ENCODE peak calls at places on chromosomes 1 and 21, in nine cellular contexts. S is fibroblast of pulmonary artery; T is CMK; C is AG04450; A is amygdala; N is 8988T; E is activated CD4-positive, CD25-positive, alpha-beta regulatory T cell treated with anti-CD3 and anti-CD28 coated beads, Interleukin-2, amount 50 U/mL, for 16 hours; K is activated CD8-positive, alpha-beta memory T cell treated with anti-CD3 and anti-CD28 coated beads for 1 hour; X is aorta. H is an unnamed sample.

GRCh38 chr1:183180634-183181056 is 5.4 kb upstream of the LAMC2 start:
- DNase-seq in S (peak), T (no peak), C (no peak), A (no peak), N (no peak), E (no peak), K (no peak), X (peak), H (no peak)

GRCh38 chr1:236677641-236678235 is 8.6 kb upstream of the ACTN2 start:
- DNase-seq in S (peak), T (no peak), C (no peak), A (no peak), N (no peak), E (no peak), K (no peak), X (no peak), H (no peak)

GRCh38 chr1:9871707-9872425 is 38.2 kb downstream of the CTNNBIP1 start:
- DNase-seq in S (no peak), T (no peak), C (no peak), A (no peak), N (no peak), E (no peak), K (no peak), X (no peak), H (no peak)

GRCh38 chr1:213714645-213715044 is 273.1 kb upstream of the PROX1 start:
- DNase-seq in S (no peak), T (no peak), C (no peak), A (no peak), N (no peak), E (no peak), K (no peak), X (no peak), H (no peak)

GRCh38 chr1:106571109-106571508 is 485.4 kb upstream of the PRMT6 start:
- DNase-seq in S (no peak), T (no peak), C (no peak), A (no peak), N (no peak), E (no peak), K (no peak), X (no peak), H (no peak)

GRCh38 chr21:32167513-32167912 is 111.3 kb downstream of the MIS18A start:
- DNase-seq in S (no peak), T (no peak), C (no peak), A (no peak), N (no peak), E (no peak), K (no peak), X (no peak), H (no peak)

GRCh38 chr1:24150228-24151174 is 7.6 kb upstream of the IL22RA1 start:
- DNase-seq in S (peak), T (peak), C (peak), A (peak), N (peak), E (peak), K (peak), X (peak), H (peak)

GRCh38 chr21:44322621-44323325 is 16.4 kb downstream of the CFAP410 start:
- DNase-seq in S (no peak), T (no peak), C (no peak), A (no peak), N (no peak), E (no peak), K (no peak), X (no peak), H (no peak)

GRCh38 chr1:94358630-94359599 is 59.3 kb upstream of the ABCD3 start:
- DNase-seq in S (no peak), T (no peak), C (no peak), A (no peak), N (no peak), E (no peak), K (no peak), X (no peak), H (no peak)

GRCh38 chr1:210244746-210245367 is 12.3 kb downstream of the SERTAD4 start:
- DNase-seq in S (peak), T (no peak), C (no peak), A (no peak), N (no peak), E (no peak), K (no peak), X (no peak), H (no peak)

GRCh38 chr1:44089371-44090070 is 29.1 kb upstream of the KLF17 start:
- DNase-seq in S (no peak), T (no peak), C (no peak), A (no peak), N (no peak), E (no peak), K (no peak), X (no peak), H (no peak)

GRCh38 chr21:33070921-33071877 is 1.3 kb downstream of the OLIG1 start:
- DNase-seq in S (no peak), T (no peak), C (no peak), A (no peak), N (no peak), E (no peak), K (no peak), X (no peak), H (no peak)

GRCh38 chr1:67316180-67316902 is 8.7 kb downstream of the IL12RB2 start:
- DNase-seq in S (no peak), T (no peak), C (no peak), A (no peak), N (no peak), E (no peak), K (no peak), X (no peak), H (no peak)

GRCh38 chr1:157539568-157539967 is 12.7 kb downstream of the FCRL5 start:
- DNase-seq in S (no peak), T (no peak), C (no peak), A (no peak), N (no peak), E (no peak), K (no peak), X (no peak), H (no peak)

GRCh38 chr1:55823521-55824296 is 608.5 kb upstream of the USP24 start:
- DNase-seq in S (peak), T (no peak), C (no peak), A (no peak), N (no peak), E (no peak), K (no peak), X (no peak), H (no peak)

GRCh38 chr1:83641206-83641658 is 357.7 kb downstream of the TTLL7 start:
- DNase-seq in S (peak), T (no peak), C (no peak), A (no peak), N (no peak), E (no peak), K (no peak), X (no peak), H (no peak)

GRCh38 chr1:224880593-224881307 is 48.7 kb upstream of the DNAH14 start:
- DNase-seq in S (no peak), T (no peak), C (no peak), A (no peak), N (no peak), E (no peak), K (no peak), X (no peak), H (no peak)

GRCh38 chr1:7616953-7617352 is 154.1 kb upstream of the VAMP3 start:
- DNase-seq in S (no peak), T (no peak), C (no peak), A (no peak), N (no peak), E (no peak), K (no peak), X (peak), H (peak)

GRCh38 chr21:33658919-33659318 is 16.6 kb downstream of the ITSN1 start:
- DNase-seq in S (no peak), T (no peak), C (no peak), A (no peak), N (no peak), E (no peak), K (no peak), X (no peak), H (no peak)

H was measured in hypothalamus.